ENCODE peak calls at places on chromosomes 5 and 9, in nine cellular contexts. T, P, H, R, W, C, B, G and M are unnamed samples.

GRCh38 chr9:83013261-83013610 is 49.7 kb downstream of the RASEF start:
- DNase-seq in B (no peak), W (no peak), G (no peak), T (no peak), C (no peak), P (no peak), H (no peak), R (no peak), M (no peak)

GRCh38 chr5:124289641-124290201 is 456.7 kb downstream of the ZNF608 start:
- DNase-seq in P (no peak), R (peak; percentile 82), C (no peak), T (no peak), G (peak; percentile 77), B (peak; percentile 69), H (peak; percentile 12), W (no peak), M (no peak)

GRCh38 chr5:31561936-31562335 is 29.8 kb downstream of the C5orf22 start:
- DNase-seq in G (no peak), P (no peak), R (no peak), C (no peak), B (no peak), W (no peak), T (no peak), H (no peak), M (no peak)

GRCh38 chr9:16058131-16058549 is 505.3 kb downstream of the CCDC171 start:
- DNase-seq in H (no peak), B (no peak), T (no peak), R (no peak), C (no peak), P (no peak), G (peak; percentile 16), W (peak; percentile 37), M (no peak)

GRCh38 chr5:180352116-180352975 is 790 bp downstream of the GFPT2 start:
- DNase-seq in R (peak; percentile 81), P (no peak), T (no peak), B (no peak), G (peak; percentile 61), C (peak; percentile 33), H (no peak), W (peak; percentile 46), M (no peak)

GRCh38 chr5:28862137-28862859 is 1823.9 kb upstream of the CDH9 start:
- DNase-seq in T (no peak), P (no peak), G (peak; percentile 66), B (no peak), C (no peak), R (no peak), W (no peak), H (no peak), M (no peak)

GRCh38 chr5:131974956-131975726 is 29.7 kb upstream of the MEIKIN start:
- DNase-seq in P (peak; percentile 40), B (no peak), T (no peak), R (no peak), C (no peak), H (no peak), G (peak; percentile 6), W (no peak), M (no peak)

GRCh38 chr5:1171340-1171941 is 30.0 kb upstream of the SLC6A19 start:
- DNase-seq in C (no peak), B (no peak), W (peak; percentile 63), G (no peak), T (no peak), H (no peak), P (no peak), R (no peak), M (no peak)

GRCh38 chr5:17374973-17375844 is 122.8 kb upstream of the TAF11L2 start:
- DNase-seq in C (no peak), T (no peak), B (peak; percentile 58), G (peak; percentile 83), H (no peak), R (no peak), W (peak; percentile 35), P (no peak), M (no peak)

GRCh38 chr9:20236676-20237075 is 385.6 kb downstream of the MLLT3 start:
- DNase-seq in T (no peak), G (no peak), P (no peak), B (no peak), C (no peak), R (no peak), H (no peak), W (no peak), M (peak; percentile 31)

GRCh38 chr5:88825782-88826110 is 57.2 kb downstream of the MEF2C start:
- DNase-seq in B (no peak), T (peak; percentile 61), G (peak; percentile 48), R (no peak), C (no peak), H (no peak), W (no peak), P (no peak), M (no peak)

GRCh38 chr5:107893642-107894041 is 222.9 kb upstream of the EFNA5 start:
- DNase-seq in H (no peak), R (no peak), P (no peak), W (peak; percentile 82), G (no peak), C (no peak), T (no peak), B (no peak), M (no peak)

GRCh38 chr5:110625376-110625999 is 101.0 kb downstream of the TMEM232 start:
- DNase-seq in P (no peak), B (no peak), G (peak; percentile 21), C (no peak), T (peak; percentile 65), W (peak; percentile 49), H (no peak), R (no peak), M (no peak)

GRCh38 chr9:33946779-33947535 is 101.7 kb downstream of the UBAP2 start:
- DNase-seq in H (no peak), R (no peak), T (no peak), C (no peak), P (no peak), B (no peak), W (peak; percentile 94), G (no peak), M (no peak)

GRCh38 chr5:139600336-139600949 is 39.3 kb downstream of the UBE2D2 start:
- DNase-seq in G (no peak), C (no peak), T (no peak), H (no peak), B (no peak), P (no peak), W (peak; percentile 60), R (no peak), M (no peak)

GRCh38 chr9:74285075-74285474 is 212.1 kb upstream of the RORB start:
- DNase-seq in H (no peak), C (no peak), T (no peak), B (no peak), G (peak; percentile 8), R (no peak), W (no peak), P (no peak), M (no peak)

DNA sequence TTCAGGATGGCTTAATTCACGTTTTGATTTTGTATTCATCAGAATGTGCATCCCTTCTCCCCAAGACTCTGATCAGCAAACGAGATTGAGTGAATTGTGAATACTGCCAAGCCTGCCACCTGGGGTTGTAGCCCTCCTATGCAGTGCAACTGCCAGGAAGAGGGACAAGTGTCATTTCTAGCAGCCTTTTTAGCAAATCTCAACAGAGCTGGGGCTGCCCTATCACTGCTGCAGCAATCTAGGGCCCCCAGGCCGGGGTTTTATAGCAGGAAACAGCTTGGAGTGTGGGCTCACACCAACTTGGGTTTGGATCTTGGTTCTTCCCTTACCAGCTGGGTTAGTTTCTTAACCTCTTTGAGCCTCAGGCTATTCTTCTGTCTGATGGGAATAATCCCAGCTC is 4.0 kb downstream of the CSF1R start:
- DNase-seq in R (no peak), W (no peak), C (no peak), T (no peak), B (peak; percentile 20), G (no peak), P (peak; percentile 50), H (no peak), M (no peak)
- H3K4me1 ChIP-seq in R (no peaks in the 10 kb centered on the region), W (peaks cover 3% of the 10 kb centered on the region), C (no peaks in the 10 kb centered on the region), T (no peaks in the 10 kb centered on the region), B (no peaks in the 10 kb centered on the region), G (no peaks in the 10 kb centered on the region), P (peaks cover 9% of the 10 kb centered on the region), H (no peaks in the 10 kb centered on the region), M (no peaks in the 10 kb centered on the region)

GRCh38 chr9:121711281-121711680 is 59.8 kb downstream of the DAB2IP start:
- DNase-seq in T (no peak), B (no peak), P (no peak), R (no peak), G (no peak), H (no peak), W (no peak), C (no peak), M (no peak)

GRCh38 chr9:121707477-121708424 is 56.3 kb downstream of the DAB2IP start:
- DNase-seq in H (no peak), G (no peak), C (no peak), B (no peak), P (no peak), R (peak; percentile 7), T (peak; percentile 89), W (no peak), M (no peak)

GRCh38 chr9:121706149-121706548 is 54.7 kb downstream of the DAB2IP start:
- DNase-seq in B (no peak), W (no peak), C (no peak), H (no peak), G (no peak), T (no peak), P (no peak), R (no peak), M (no peak)

GRCh38 chr9:121708768-121709488 is 57.5 kb downstream of the DAB2IP start:
- DNase-seq in W (no peak), G (no peak), C (no peak), B (no peak), P (no peak), H (no peak), R (peak; percentile 25), T (no peak), M (no peak)

GRCh38 chr9:121709798-121710197 is 58.4 kb downstream of the DAB2IP start:
- DNase-seq in P (no peak), C (no peak), W (no peak), H (no peak), T (no peak), R (peak; percentile 18), B (no peak), G (no peak), M (no peak)
- H3K27ac ChIP-seq in P (no peak overlapping the region), C (no peak overlapping the region), W (no peak overlapping the region), H (peak overlapping the region; percentile 51), T (no peak overlapping the region), R (no peak overlapping the region), B (peak overlapping the region; percentile 43), G (no peak overlapping the region), M (no peak overlapping the region)

DNA sequence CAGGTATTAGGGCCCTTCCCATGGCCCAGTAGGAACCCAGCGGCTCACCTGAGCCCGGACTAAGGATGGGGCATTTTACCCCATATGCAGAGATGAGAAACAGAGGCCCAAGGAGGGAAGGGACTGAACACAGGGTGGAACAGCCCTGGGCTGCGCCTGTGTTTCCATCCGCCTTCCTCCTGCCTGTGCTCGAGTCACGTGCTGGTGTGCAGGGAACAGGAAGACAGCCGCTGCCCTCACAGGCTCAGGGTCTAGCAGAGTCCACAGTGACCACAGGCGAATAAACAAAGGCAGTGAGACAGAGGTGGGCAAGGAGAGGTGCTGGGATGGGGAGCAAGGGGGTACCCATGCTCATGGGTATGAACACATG is 129.4 kb downstream of the C9orf50 start:
- DNase-seq in G (no peak), C (peak; percentile 75), P (peak; percentile 89), B (peak; percentile 78), T (no peak), W (no peak), H (peak; percentile 56), R (peak; percentile 78), M (no peak)
- H3K4me1 ChIP-seq in G (peaks cover 15% of the 10 kb centered on the region), C (peaks cover 19% of the 10 kb centered on the region), P (peaks cover 88% of the 10 kb centered on the region), B (peaks cover 80% of the 10 kb centered on the region), T (peaks cover 4% of the 10 kb centered on the region), W (peaks cover 33% of the 10 kb centered on the region), H (peaks cover 76% of the 10 kb centered on the region), R (peaks cover 49% of the 10 kb centered on the region), M (peaks cover 25% of the 10 kb centered on the region)

GRCh38 chr9:116154334-116154975 is 864 bp downstream of the PAPPA start:
- DNase-seq in T (peak; percentile 35), C (no peak), P (no peak), H (no peak), G (peak; percentile 27), B (no peak), W (peak; percentile 48), R (peak; percentile 74), M (no peak)
- H3K27ac ChIP-seq in T (no peak overlapping the region), C (peak overlapping the region; percentile 30), P (peak overlapping the region; percentile 93), H (peak overlapping the region; percentile 75), G (no peak overlapping the region), B (peak overlapping the region; percentile 71), W (no peak overlapping the region), R (no peak overlapping the region), M (peak overlapping the region; percentile 46)